ENCODE peak calls at places on chromosomes 4 and X, in four cellular contexts. F is NCI-H2081; O is GOT3; V is stimulated activated CD4-positive, alpha-beta T cell treated with anti-CD3 and anti-CD28 coated beads, TNF-alpha, amount 100 ng/mL, for 1 hour. U is an unnamed sample.

GRCh38 chr4:158209825-158210807 is at the start of gene TMEM144:
- DNase-seq in F (peak), O (no peak), V (peak), U (peak)

GRCh38 chrX:37959212-37960021 is 46.9 kb upstream of the SYTL5 start:
- DNase-seq in V (no peak), F (peak), O (no peak), U (no peak)

GRCh38 chr4:74603186-74603585 is 158.2 kb downstream of the AREG start:
- DNase-seq in O (no peak), V (no peak), F (no peak), U (no peak)

GRCh38 chr4:57231781-57232180 is 121.6 kb upstream of the IGFBP7 start:
- DNase-seq in F (no peak), V (no peak), O (no peak), U (no peak)

GRCh38 chr4:105373324-105373723 is 100.5 kb downstream of the PPA2 start:
- DNase-seq in V (no peak), F (no peak), O (no peak), U (no peak)

GRCh38 chr4:2424581-2424980 is 5.8 kb downstream of the CFAP99 start:
- DNase-seq in O (no peak), F (no peak), V (no peak), U (no peak)

GRCh38 chr4:80138556-80139538 is 58.5 kb upstream of the PRDM8 start:
- DNase-seq in O (no peak), V (no peak), F (no peak), U (peak)

GRCh38 chrX:22276781-22277180 is 4.1 kb downstream of the CBLL2 start:
- DNase-seq in O (no peak), F (no peak), V (no peak), U (no peak)

GRCh38 chr4:100977746-100978397 is 369.5 kb downstream of the PPP3CA start:
- DNase-seq in F (no peak), O (no peak), V (no peak), U (no peak)

GRCh38 chrX:46251755-46252154 is 293.5 kb downstream of the ZNF674 start:
- DNase-seq in V (no peak), F (no peak), O (no peak), U (no peak)

GRCh38 chrX:111355523-111356122 is 56.4 kb downstream of the DCX start:
- DNase-seq in O (no peak), F (no peak), V (no peak), U (no peak)

GRCh38 chr4:4919926-4920325 is 60.5 kb downstream of the MSX1 start:
- DNase-seq in F (no peak), O (no peak), V (no peak), U (no peak)

GRCh38 chrX:81280148-81280547 is 78.2 kb downstream of the SH3BGRL start:
- DNase-seq in V (no peak), O (no peak), F (no peak), U (no peak)

GRCh38 chr4:122458625-122459024 is 2.1 kb upstream of the IL2 start:
- DNase-seq in F (no peak), V (no peak), O (no peak), U (no peak)

GRCh38 chr4:26194764-26195163 is 126.0 kb upstream of the RBPJ start:
- DNase-seq in O (no peak), F (no peak), V (no peak), U (no peak)

GRCh38 chr4:95522682-95523410 is 25.9 kb downstream of the UNC5C start:
- DNase-seq in F (no peak), O (no peak), V (no peak), U (no peak)

GRCh38 chr4:3344104-3344503 is 51.3 kb downstream of the RGS12 start:
- DNase-seq in F (no peak), O (no peak), V (no peak), U (no peak)

GRCh38 chr4:43331226-43332078 is 438.9 kb downstream of the GRXCR1 start:
- DNase-seq in V (no peak), F (no peak), O (no peak), U (peak)

GRCh38 chr4:6341696-6342095 is 72.0 kb downstream of the WFS1 start:
- DNase-seq in O (no peak), F (no peak), V (no peak), U (no peak)

GRCh38 chr4:48249378-48249777 is 20.3 kb downstream of the TEC start:
- DNase-seq in V (no peak), F (no peak), O (no peak), U (no peak)

GRCh38 chr4:174437756-174438155 is 84.5 kb downstream of the HPGD start:
- DNase-seq in V (no peak), O (no peak), F (no peak), U (no peak)

GRCh38 chrX:20454117-20454516 is 187.4 kb upstream of the RPS6KA3 start:
- DNase-seq in F (no peak), O (no peak), V (no peak), U (no peak)

GRCh38 chrX:109886122-109886761 is 116.7 kb upstream of the TMEM164 start:
- DNase-seq in F (peak), V (no peak), O (no peak), U (no peak)

GRCh38 chr4:113455081-113455480 is 306.5 kb downstream of the CAMK2D start:
- DNase-seq in O (no peak), F (no peak), V (no peak), U (no peak)

GRCh38 chr4:16387448-16387847 is 161.2 kb upstream of the TAPT1 start:
- DNase-seq in O (no peak), F (no peak), V (no peak), U (no peak)